ENCODE peak calls at places on chromosomes 4 and X, in five cellular contexts. N is HS-5; U is T-helper 2 cell; Z is activated T-helper 1 cell treated with anti-CD3 and anti-CD28 coated beads, Interleukin-2, amount 50 U/mL, for 16 hours; P is H7. K is an unnamed sample.

GRCh38 chrX:68083510-68083909 is 349.8 kb downstream of the OPHN1 start:
- DNase-seq in N (no peak), U (no peak), Z (no peak), P (no peak), K (peak)

GRCh38 chr4:108533245-108533844 is 87.0 kb upstream of the RPL34 start:
- DNase-seq in N (no peak), U (no peak), Z (no peak), P (no peak), K (no peak)

GRCh38 chrX:11953615-11954014 is 184.7 kb upstream of the FRMPD4 start:
- DNase-seq in N (peak), U (no peak), Z (no peak), P (no peak), K (peak)

GRCh38 chrX:134186362-134187121 is 50.4 kb upstream of the CCDC160 start:
- DNase-seq in N (no peak), U (peak), Z (no peak), P (no peak), K (no peak)

GRCh38 chr4:112766422-112766821 is 129.5 kb downstream of the LARP7 start:
- DNase-seq in N (no peak), U (no peak), Z (no peak), P (peak), K (no peak)

GRCh38 chr4:62644372-62644771 is 1444.2 kb downstream of the ADGRL3 start:
- DNase-seq in N (peak), U (no peak), Z (no peak), P (peak), K (no peak)

GRCh38 chr4:78809928-78810835 is 34.0 kb downstream of the BMP2K start:
- DNase-seq in N (no peak), U (no peak), Z (no peak), P (no peak), K (no peak)

GRCh38 chr4:162959056-162959455 is 207.6 kb downstream of the NAF1 start:
- DNase-seq in N (no peak), U (no peak), Z (no peak), P (peak), K (no peak)

GRCh38 chr4:143473334-143474126 is 40.0 kb upstream of the SMARCA5 start:
- DNase-seq in N (no peak), U (no peak), Z (no peak), P (no peak), K (no peak)

GRCh38 chrX:47272013-47272408 is 39.2 kb downstream of the USP11 start:
- DNase-seq in N (no peak), U (no peak), Z (no peak), P (no peak), K (no peak)

GRCh38 chr4:89598602-89599001 is 238.4 kb downstream of the SNCA start:
- DNase-seq in N (no peak), U (no peak), Z (no peak), P (peak), K (no peak)

GRCh38 chr4:10333942-10334341 is 123.3 kb downstream of the ZNF518B start:
- DNase-seq in N (no peak), U (no peak), Z (no peak), P (peak), K (no peak)

GRCh38 chr4:95129036-95129435 is 371.3 kb downstream of the BMPR1B start:
- DNase-seq in N (no peak), U (no peak), Z (no peak), P (no peak), K (no peak)

GRCh38 chr4:183328832-183329231 is 6.6 kb upstream of the CLDN24 start:
- DNase-seq in N (no peak), U (no peak), Z (no peak), P (no peak), K (no peak)

GRCh38 chr4:36242629-36243354 is 1.5 kb downstream of the ARAP2 start:
- DNase-seq in N (no peak), U (no peak), Z (no peak), P (no peak), K (no peak)

K was measured in BJ.